ENCODE peak calls at places on chromosome 16, in four cellular contexts. G is H1, Q is uterus, N is cardiac fibroblast. O is an unnamed sample.

GRCh38 chr16:25013751-25014499 is 1.2 kb downstream of the ARHGAP17 start:
- DNase-seq in G (no peak), Q (no peak), N (no peak), O (no peak)

GRCh38 chr16:47150067-47150466 is 6.3 kb upstream of the NETO2 start:
- DNase-seq in G (no peak), Q (no peak), N (no peak), O (no peak)

GRCh38 chr16:89122322-89122831 is 28.7 kb downstream of the ACSF3 start:
- DNase-seq in G (no peak), Q (no peak), N (no peak), O (no peak)

GRCh38 chr16:85986931-85987749 is 88.2 kb downstream of the IRF8 start:
- DNase-seq in G (no peak), Q (no peak), N (no peak), O (no peak)

GRCh38 chr16:27245276-27246231 is 23.0 kb downstream of the NSMCE1 start:
- DNase-seq in G (no peak), Q (peak; percentile 74), N (peak; percentile 92), O (no peak)

GRCh38 chr16:30715777-30716445 is 16.9 kb downstream of the SRCAP start:
- DNase-seq in G (no peak), Q (no peak), N (peak; percentile 75), O (peak; percentile 42)

GRCh38 chr16:34078697-34079096 is 619.3 kb downstream of the TP53TG3F start:
- DNase-seq in G (no peak), Q (no peak), N (peak; percentile 13), O (peak; percentile 38)

GRCh38 chr16:50839920-50840729 is 98.2 kb downstream of the CYLD start:
- DNase-seq in G (no peak), Q (no peak), N (no peak), O (no peak)

GRCh38 chr16:58267524-58268243 is 27.1 kb downstream of the PRSS54 start:
- DNase-seq in G (no peak), Q (no peak), N (no peak), O (no peak)

GRCh38 chr16:86925067-86925791 is 346.9 kb downstream of the FOXL1 start:
- DNase-seq in G (no peak), Q (no peak), N (peak; percentile 84), O (no peak)

GRCh38 chr16:89958068-89958467 is 9.5 kb downstream of the DEF8 start:
- DNase-seq in G (no peak), Q (no peak), N (peak; percentile 36), O (no peak)

GRCh38 chr16:89534147-89534788 is 26.1 kb downstream of the SPG7 start:
- DNase-seq in G (no peak), Q (no peak), N (peak; percentile 69), O (no peak)

GRCh38 chr16:20307240-20307671 is 20.1 kb downstream of the GP2 start:
- DNase-seq in G (no peak), Q (no peak), N (no peak), O (no peak)

GRCh38 chr16:83456934-83457333 is 350.8 kb upstream of the HSBP1 start:
- DNase-seq in G (no peak), Q (no peak), N (no peak), O (no peak)

GRCh38 chr16:65229191-65229662 is 107.4 kb upstream of the CDH11 start:
- DNase-seq in G (no peak), Q (no peak), N (peak; percentile 16), O (no peak)

GRCh38 chr16:12458591-12459400 is 344.9 kb downstream of the CPPED1 start:
- DNase-seq in G (no peak), Q (no peak), N (no peak), O (no peak)

GRCh38 chr16:64687089-64687488 is 434.8 kb downstream of the CDH11 start:
- DNase-seq in G (no peak), Q (no peak), N (no peak), O (no peak)

GRCh38 chr16:55734665-55735064 is 78.9 kb downstream of the SLC6A2 start:
- DNase-seq in G (no peak), Q (no peak), N (no peak), O (no peak)

GRCh38 chr16:11668590-11669379 is 530 bp downstream of the SNN start:
- DNase-seq in G (no peak), Q (peak; percentile 44), N (no peak), O (no peak)

GRCh38 chr16:23155445-23156049 is 6.3 kb upstream of the USP31 start:
- DNase-seq in G (no peak), Q (no peak), N (peak; percentile 28), O (no peak)

GRCh38 chr16:86428729-86429472 is 81.4 kb upstream of the FOXF1 start:
- DNase-seq in G (no peak), Q (no peak), N (no peak), O (no peak)

GRCh38 chr16:68331879-68332410 is 21.1 kb downstream of the PRMT7 start:
- DNase-seq in G (no peak), Q (no peak), N (peak; percentile 24), O (no peak)

GRCh38 chr16:83115491-83116232 is 488.9 kb downstream of the CDH13 start:
- DNase-seq in G (no peak), Q (no peak), N (no peak), O (no peak)

GRCh38 chr16:47073223-47074155 is 70.3 kb downstream of the NETO2 start:
- DNase-seq in G (no peak), Q (no peak), N (no peak), O (no peak)

GRCh38 chr16:29813644-29814562 is 1.9 kb downstream of the PRRT2 start:
- DNase-seq in G (no peak), Q (peak; percentile 34), N (no peak), O (no peak)

GRCh38 chr16:89823087-89823823 is 5.0 kb upstream of the SPIRE2 start:
- DNase-seq in G (no peak), Q (no peak), N (no peak), O (no peak)

GRCh38 chr16:29708917-29709600 is 30.1 kb downstream of the QPRT start:
- DNase-seq in G (peak; percentile 87), Q (no peak), N (no peak), O (no peak)

GRCh38 chr16:28161626-28162025 is 50.1 kb downstream of the XPO6 start:
- DNase-seq in G (no peak), Q (no peak), N (peak; percentile 33), O (no peak)

GRCh38 chr16:30813821-30814189 is 26.8 kb upstream of the ZNF629 start:
- DNase-seq in G (no peak), Q (no peak), N (no peak), O (no peak)

GRCh38 chr16:48271728-48272127 is 24.4 kb upstream of the ABCC11 start:
- DNase-seq in G (no peak), Q (no peak), N (peak; percentile 49), O (no peak)
- TF ChIP-seq CTCF in G (no peak), Q (no peak), N (no peak), O (no peak)

GRCh38 chr16:7513429-7513828 is 180.8 kb downstream of the RBFOX1 start:
- DNase-seq in G (no peak), Q (no peak), N (no peak), O (no peak)
- TF ChIP-seq CTCF in G (peak; percentile 69), Q (no peak), N (no peak), O (no peak)

DNA sequence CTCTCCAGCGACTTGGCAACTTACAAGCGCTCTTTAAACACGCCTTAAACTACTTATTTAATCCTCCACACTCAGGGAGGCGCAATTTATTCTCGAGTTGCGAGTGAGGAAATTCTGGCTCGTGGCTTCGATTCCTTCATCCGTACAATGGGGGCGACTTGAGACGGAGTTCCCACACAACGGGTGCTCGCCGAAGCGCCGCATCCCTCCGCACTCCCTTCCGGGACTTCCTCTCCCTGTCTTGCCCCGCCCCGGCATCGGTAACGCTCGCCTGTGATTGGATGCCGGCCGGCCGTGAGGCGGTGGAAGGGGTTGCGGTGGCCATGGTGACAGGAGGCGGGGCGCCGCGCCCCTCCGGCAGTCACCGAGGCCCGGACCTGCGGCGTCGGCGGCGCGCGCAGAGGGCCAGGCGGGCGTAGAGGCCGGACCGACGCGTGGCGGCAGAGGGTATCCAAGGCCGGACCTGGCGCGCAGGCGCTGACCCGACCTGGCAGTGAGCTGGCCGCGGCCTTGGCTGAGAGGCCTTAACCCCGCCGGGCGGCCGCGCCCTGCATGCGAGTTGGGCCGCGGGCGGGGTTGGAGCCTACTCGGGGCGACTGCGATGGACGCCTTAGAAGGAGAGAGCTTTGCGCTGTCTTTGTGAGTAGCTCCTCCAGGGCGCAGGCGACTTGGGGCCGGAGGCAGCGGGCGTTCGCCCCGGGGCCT is at the start of gene ARL2BP:
- DNase-seq in G (peak; percentile 91), Q (peak; percentile 97), N (peak; percentile 97), O (peak; percentile 98)
- TF ChIP-seq CTCF in G (no peak), Q (no peak), N (no peak), O (no peak)

DNA sequence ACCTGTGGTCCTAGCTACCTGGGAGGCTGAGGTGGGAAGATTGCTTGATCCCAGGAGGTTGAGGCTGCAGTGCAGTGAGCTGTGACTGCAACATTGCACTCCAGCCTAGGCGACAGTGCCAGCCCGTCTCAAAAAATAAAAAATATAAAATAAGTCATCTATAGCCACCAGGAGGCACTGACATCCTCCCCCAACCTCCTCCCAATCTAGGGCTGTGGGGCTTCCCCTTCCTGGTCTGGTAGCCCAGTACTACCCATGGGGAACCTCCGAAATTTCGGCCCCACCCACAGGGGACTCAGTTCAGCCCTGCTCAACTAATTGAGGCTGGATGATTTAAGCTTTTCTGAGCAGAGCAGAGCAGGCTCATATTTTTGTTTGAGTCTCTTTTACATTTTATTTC is 3.2 kb downstream of the ZSCAN10 start:
- DNase-seq in G (no peak), Q (no peak), N (peak; percentile 31), O (no peak)
- TF ChIP-seq CTCF in G (peak; percentile 26), Q (no peak), N (peak; percentile 39), O (no peak)

DNA sequence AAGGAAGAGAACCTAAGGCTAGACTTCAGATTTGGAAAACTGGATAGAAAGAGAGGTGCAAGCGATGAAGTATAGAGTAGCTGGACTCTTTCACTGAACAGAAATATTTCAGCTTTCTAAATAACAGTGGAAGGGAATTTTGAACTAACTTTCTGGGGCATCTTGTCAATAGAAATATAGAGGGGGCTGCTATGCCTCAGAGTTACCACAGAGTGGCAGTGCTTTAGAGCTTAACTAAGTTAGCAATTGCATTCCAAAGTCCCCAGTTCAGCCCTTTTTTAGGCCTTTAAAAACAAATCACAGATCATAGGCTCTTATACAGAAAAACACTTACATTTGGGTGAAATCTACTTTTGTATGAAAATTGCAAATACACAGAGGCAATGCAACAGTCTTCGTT is 154.2 kb upstream of the CDH8 start:
- DNase-seq in G (no peak), Q (no peak), N (peak; percentile 1), O (peak; percentile 17)
- TF ChIP-seq CTCF in G (peak; percentile 76), Q (no peak), N (peak; percentile 7), O (peak; percentile 84)

DNA sequence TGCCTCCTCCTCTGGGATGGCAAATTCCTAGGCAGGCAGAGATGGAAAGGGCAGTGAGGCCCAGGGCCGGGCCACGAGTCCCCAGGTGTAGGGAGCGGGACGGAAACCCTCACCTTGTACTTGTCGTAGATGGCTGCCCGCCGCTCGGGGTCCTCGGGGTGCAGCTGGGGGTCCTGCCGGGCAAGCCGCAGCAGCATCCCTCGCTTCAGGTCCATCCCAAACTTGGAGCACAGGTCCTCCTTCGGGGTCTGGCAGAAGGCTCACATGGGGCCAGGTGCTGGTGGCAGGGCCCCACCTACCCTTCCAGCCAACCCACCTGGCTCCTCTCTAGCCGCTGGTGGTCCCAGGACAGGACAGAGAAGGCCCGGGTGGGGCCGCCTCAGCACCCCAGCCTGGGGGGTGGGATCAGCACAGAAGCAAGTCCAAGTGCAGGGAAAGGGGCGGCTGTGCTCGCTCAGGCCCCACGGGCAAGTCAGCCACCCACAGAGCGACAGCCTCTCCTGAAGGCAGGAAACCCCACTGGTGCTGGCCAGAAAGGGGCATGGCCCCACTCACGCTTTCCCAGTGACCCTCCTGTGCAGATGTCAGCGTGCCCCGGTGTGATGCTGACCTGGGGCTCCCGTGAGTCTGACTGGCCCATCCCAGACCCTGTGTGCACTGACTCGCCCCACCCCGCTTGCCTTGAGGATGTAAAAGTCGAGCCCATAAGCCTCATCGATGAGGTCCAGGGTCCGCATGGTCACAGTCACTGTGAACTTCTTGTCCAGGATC is 1.8 kb downstream of the MRPL28 start:
- DNase-seq in G (no peak), Q (no peak), N (no peak), O (no peak)
- TF ChIP-seq CTCF in G (no peak), Q (no peak), N (no peak), O (no peak)